ENCODE peak calls at places on chromosomes 5 and 9, in five cellular contexts. L, A, E, N and F are unnamed samples.

GRCh38 chr9:136944094-136944518 is 432 bp downstream of the FBXW5 start:
- DNase-seq in L (peak; percentile 58), A (peak; percentile 86), E (no peak), N (no peak), F (no peak)

GRCh38 chr9:137432687-137433348 is 8.3 kb downstream of the ENTPD8 start:
- DNase-seq in L (no peak), A (no peak), E (no peak), N (no peak), F (no peak)

GRCh38 chr5:176793343-176793699 is 17.0 kb upstream of the UNC5A start:
- DNase-seq in L (no peak), A (no peak), E (no peak), N (no peak), F (no peak)

GRCh38 chr5:145826869-145827268 is 8.3 kb downstream of the PRELID2 start:
- DNase-seq in L (no peak), A (no peak), E (no peak), N (no peak), F (no peak)

GRCh38 chr5:5953641-5954040 is 424.7 kb downstream of the MED10 start:
- DNase-seq in L (no peak), A (peak; percentile 13), E (no peak), N (no peak), F (no peak)

GRCh38 chr5:102663771-102664530 is 91.2 kb upstream of the PAM start:
- DNase-seq in L (no peak), A (no peak), E (no peak), N (no peak), F (no peak)

GRCh38 chr5:958701-959571 is 49.7 kb upstream of the NKD2 start:
- DNase-seq in L (peak; percentile 92), A (no peak), E (no peak), N (peak; percentile 57), F (peak; percentile 63)

GRCh38 chr5:115809946-115810345 is 6.5 kb downstream of the CDO1 start:
- DNase-seq in L (no peak), A (no peak), E (no peak), N (no peak), F (no peak)

GRCh38 chr5:3789519-3790193 is 194.0 kb downstream of the IRX1 start:
- DNase-seq in L (no peak), A (no peak), E (no peak), N (no peak), F (no peak)

GRCh38 chr9:136096505-136097001 is 1.5 kb upstream of the NACC2 start:
- DNase-seq in L (no peak), A (no peak), E (no peak), N (no peak), F (no peak)

GRCh38 chr5:33362915-33363314 is 77.8 kb upstream of the TARS1 start:
- DNase-seq in L (peak; percentile 90), A (no peak), E (no peak), N (peak; percentile 65), F (no peak)

GRCh38 chr5:98796197-98796972 is 22.9 kb downstream of the RGMB start:
- DNase-seq in L (peak; percentile 66), A (peak; percentile 68), E (peak; percentile 62), N (peak; percentile 31), F (peak; percentile 48)
- H3K27ac ChIP-seq in L (no peak overlapping the region), A (no peak overlapping the region), E (no peak overlapping the region), N (no peak overlapping the region), F (no peak overlapping the region)

DNA sequence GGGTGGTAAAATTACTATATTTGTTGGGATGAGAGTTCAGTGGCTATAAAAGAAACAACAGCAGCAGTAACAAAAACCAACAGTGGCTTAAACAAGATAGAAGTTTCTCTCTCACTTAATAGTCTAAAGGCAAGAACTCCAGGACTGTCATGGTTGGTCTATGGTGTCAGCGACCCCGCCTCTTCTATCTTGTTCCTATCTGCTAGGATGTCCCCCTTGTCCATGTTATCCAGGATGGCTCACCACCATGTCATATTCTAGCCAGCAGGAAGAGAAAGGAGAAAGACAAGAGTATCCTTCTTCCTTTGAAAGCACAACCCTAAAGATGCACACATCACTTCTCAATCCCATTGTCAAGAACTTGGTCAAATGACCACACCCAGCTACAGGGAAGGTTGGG is 11.3 kb upstream of the OTP start:
- DNase-seq in L (no peak), A (no peak), E (no peak), N (no peak), F (no peak)
- H3K27me3 ChIP-seq in L (peaks cover 99% of the 10 kb centered on the region), A (peaks cover 86% of the 10 kb centered on the region), E (peaks cover under 1% of the 10 kb centered on the region), N (peaks cover 9% of the 10 kb centered on the region), F (no peaks in the 10 kb centered on the region)

GRCh38 chr5:132485641-132486317 is 4.8 kb downstream of the IRF1 start:
- DNase-seq in L (no peak), A (no peak), E (no peak), N (peak; percentile 13), F (no peak)
- H3K27ac ChIP-seq in L (no peak overlapping the region), A (no peak overlapping the region), E (peak overlapping the region; percentile 99), N (no peak overlapping the region), F (peak overlapping the region; percentile 55)

DNA sequence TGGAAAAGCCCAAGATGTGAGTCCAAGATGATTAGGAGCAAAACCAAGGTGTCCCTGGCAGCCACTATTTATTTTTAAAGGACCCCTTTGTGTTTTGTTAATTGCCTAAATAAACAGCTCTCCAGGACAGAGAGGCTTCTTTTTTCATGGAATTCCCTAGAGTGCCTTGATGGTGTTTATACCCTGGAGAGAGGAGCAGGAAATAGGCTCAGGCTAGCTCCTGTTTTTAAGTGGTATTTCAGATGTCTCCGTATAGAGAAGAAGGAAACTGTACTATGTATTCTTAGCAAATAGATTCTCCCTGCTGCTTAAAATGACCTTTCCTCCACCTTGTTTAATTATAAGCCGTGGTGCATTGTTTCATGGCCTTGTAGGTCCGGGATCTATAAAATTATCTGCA is 292.4 kb downstream of the CD180 start:
- DNase-seq in L (no peak), A (no peak), E (no peak), N (no peak), F (no peak)
- H3K27me3 ChIP-seq in L (no peaks in the 10 kb centered on the region), A (no peaks in the 10 kb centered on the region), E (no peaks in the 10 kb centered on the region), N (no peaks in the 10 kb centered on the region), F (no peaks in the 10 kb centered on the region)

GRCh38 chr9:69975681-69976080 is 68.0 kb upstream of the MAMDC2 start:
- DNase-seq in L (peak; percentile 22), A (no peak), E (no peak), N (no peak), F (no peak)
- H3K27ac ChIP-seq in L (no peak overlapping the region), A (no peak overlapping the region), E (no peak overlapping the region), N (peak overlapping the region; percentile 46), F (no peak overlapping the region)

GRCh38 chr5:2748841-2749513 is 2.5 kb downstream of the IRX2 start:
- DNase-seq in L (no peak), A (no peak), E (no peak), N (no peak), F (no peak)

GRCh38 chr5:2750758-2751464 is 566 bp downstream of the IRX2 start:
- DNase-seq in L (peak; percentile 12), A (peak; percentile 68), E (no peak), N (no peak), F (no peak)

GRCh38 chr5:2750026-2750757 is 1.3 kb downstream of the IRX2 start:
- DNase-seq in L (no peak), A (peak; percentile 45), E (no peak), N (no peak), F (no peak)

GRCh38 chr5:2748180-2748840 is 3.2 kb downstream of the IRX2 start:
- DNase-seq in L (no peak), A (no peak), E (no peak), N (no peak), F (peak; percentile 28)

DNA sequence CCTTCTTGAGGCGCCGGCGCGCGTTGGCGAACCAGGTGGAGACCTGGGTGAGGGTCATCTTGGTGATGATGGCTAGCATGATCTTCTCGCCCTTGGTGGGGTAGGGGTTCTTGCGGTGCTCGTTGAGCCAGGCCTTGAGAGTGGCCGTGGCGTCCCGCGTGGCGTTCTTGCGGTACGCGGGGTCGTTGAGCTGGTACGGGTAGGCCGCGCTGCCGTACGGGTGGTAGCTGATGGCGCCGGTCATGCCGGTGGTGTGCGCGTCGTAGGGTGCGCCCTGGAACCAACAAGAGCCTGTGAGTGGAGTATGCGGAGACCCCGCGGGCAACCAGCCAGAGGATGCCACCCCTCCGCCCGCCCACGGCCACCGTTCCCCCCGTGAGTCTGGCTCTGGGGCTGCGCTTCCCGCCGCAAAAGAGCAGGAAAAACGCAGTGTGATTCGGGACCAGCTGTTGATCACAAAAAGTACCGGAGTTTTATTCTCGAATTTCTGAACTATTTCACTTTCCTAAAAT is 1.9 kb downstream of the IRX2 start:
- DNase-seq in L (no peak), A (peak; percentile 2), E (no peak), N (no peak), F (no peak)
- H3K27me3 ChIP-seq in L (peaks cover 28% of the 10 kb centered on the region), A (peaks cover 36% of the 10 kb centered on the region), E (no peaks in the 10 kb centered on the region), N (peaks cover 74% of the 10 kb centered on the region), F (peaks cover 23% of the 10 kb centered on the region)

DNA sequence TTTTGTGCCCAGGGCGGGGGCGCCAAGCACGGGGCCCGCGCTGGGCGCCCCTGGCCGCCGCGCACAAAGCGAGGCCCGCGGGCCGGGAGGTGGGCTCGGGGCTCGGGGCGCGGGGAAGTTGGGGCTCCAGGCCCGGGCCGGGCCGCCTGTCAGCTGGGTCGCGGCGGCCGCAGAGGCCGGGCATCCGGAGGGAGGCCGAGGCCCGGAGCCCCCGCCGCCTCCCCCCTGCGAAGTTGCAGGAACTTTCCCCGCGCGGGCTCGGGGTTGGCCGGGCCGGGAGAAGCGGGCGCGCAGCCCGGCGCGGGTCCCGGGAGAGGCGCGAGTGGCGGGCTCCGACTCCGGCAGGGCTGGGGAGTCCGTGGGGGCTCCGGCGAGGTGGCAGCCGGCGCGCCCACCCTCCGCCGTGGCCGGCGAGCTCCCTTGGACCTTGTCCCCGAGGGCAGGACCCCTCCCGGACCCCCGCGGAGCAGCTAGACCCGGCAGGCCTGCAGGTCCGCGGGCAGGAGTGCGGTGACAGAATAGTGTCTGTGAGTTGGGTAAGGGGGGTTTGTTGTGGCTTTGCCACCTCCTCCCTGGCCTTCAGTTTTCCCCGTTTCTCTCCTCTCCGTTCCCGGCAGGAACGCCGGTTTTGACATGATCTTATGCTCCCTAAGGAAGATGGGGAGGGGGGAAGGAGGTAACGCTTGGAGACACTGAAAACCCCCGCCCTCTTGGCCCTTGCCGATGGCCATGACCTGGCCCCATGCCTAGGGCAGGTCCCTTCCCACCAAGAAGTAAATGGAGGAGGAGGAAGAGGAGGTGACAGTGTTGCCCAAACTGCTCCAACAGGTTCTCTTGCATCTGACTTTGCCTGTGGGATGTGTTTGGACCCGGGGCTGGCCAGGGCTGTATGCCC is 908 bp downstream of the PHF2 start:
- DNase-seq in L (peak; percentile 40), A (peak; percentile 53), E (peak; percentile 22), N (no peak), F (peak; percentile 50)
- H3K27ac ChIP-seq in L (no peak overlapping the region), A (peak overlapping the region; percentile 62), E (peak overlapping the region; percentile 69), N (peak overlapping the region; percentile 94), F (peak overlapping the region; percentile 75)